ENCODE peak calls at places on chromosomes 5 and 9, in ten cellular contexts. G is upper lobe of right lung; V is left ventricle myocardium inferior; B is CD4-positive, alpha-beta T cell; I is HFF-Myc; D is tibial nerve; C is AG04450; N is IMR-90; E is HCT116; J is H1. A is an unnamed sample.

GRCh38 chr5:2546983-2547382 is 204.5 kb downstream of the IRX2 start:
- DNase-seq in N (no peak), G (no peak), B (no peak), C (no peak), D (no peak), E (no peak), J (no peak), I (no peak), V (no peak), A (no peak)

GRCh38 chr5:68114641-68115040 is 100.9 kb upstream of the PIK3R1 start:
- DNase-seq in I (peak; percentile 61), C (peak; percentile 48), D (no peak), G (no peak), E (no peak), N (peak; percentile 84), B (no peak), V (no peak), J (no peak), A (no peak)

GRCh38 chr9:105088499-105088898 is 156.0 kb upstream of the SLC44A1 start:
- DNase-seq in G (no peak), B (no peak), C (no peak), N (no peak), D (no peak), J (no peak), I (no peak), E (no peak), V (no peak), A (no peak)

GRCh38 chr5:154901276-154901675 is 36.7 kb downstream of the GEMIN5 start:
- DNase-seq in E (no peak), G (no peak), C (no peak), I (peak; percentile 26), V (no peak), B (no peak), J (no peak), N (peak; percentile 38), D (no peak), A (no peak)

GRCh38 chr5:4647056-4647455 is 493.1 kb upstream of the ADAMTS16 start:
- DNase-seq in D (no peak), E (no peak), C (no peak), I (no peak), G (no peak), B (no peak), N (no peak), J (no peak), V (no peak), A (no peak)

GRCh38 chr5:96431376-96432244 is 1.4 kb downstream of the PCSK1 start:
- DNase-seq in G (no peak), V (no peak), B (no peak), D (no peak), C (no peak), J (no peak), E (no peak), N (peak; percentile 35), I (peak; percentile 7), A (no peak)

GRCh38 chr9:72363908-72364678 is 915 bp downstream of the ZFAND5 start:
- DNase-seq in B (peak; percentile 72), E (no peak), N (peak; percentile 61), V (peak; percentile 81), D (no peak), J (no peak), G (peak; percentile 86), I (no peak), C (no peak), A (peak; percentile 62)

GRCh38 chr5:171782332-171782966 is 3.2 kb upstream of the SMIM23 start:
- DNase-seq in J (no peak), N (no peak), B (no peak), C (no peak), D (no peak), I (no peak), V (no peak), E (no peak), G (no peak), A (no peak)

GRCh38 chr9:12817702-12818101 is 42.9 kb downstream of the LURAP1L start:
- DNase-seq in B (no peak), I (no peak), V (no peak), D (no peak), E (peak; percentile 57), J (no peak), N (peak; percentile 55), C (no peak), G (peak; percentile 76), A (no peak)

GRCh38 chr9:12822111-12822510 is 47.3 kb downstream of the LURAP1L start:
- DNase-seq in V (no peak), B (no peak), C (no peak), N (peak; percentile 60), D (no peak), I (no peak), E (no peak), G (no peak), J (no peak), A (no peak)

GRCh38 chr9:12816656-12817101 is 41.9 kb downstream of the LURAP1L start:
- DNase-seq in I (no peak), N (no peak), G (no peak), E (no peak), V (no peak), B (no peak), J (no peak), D (no peak), C (no peak), A (no peak)

GRCh38 chr9:12818431-12819000 is 43.7 kb downstream of the LURAP1L start:
- DNase-seq in D (no peak), G (no peak), J (no peak), B (no peak), V (no peak), N (peak; percentile 34), C (no peak), I (no peak), E (no peak), A (no peak)

DNA sequence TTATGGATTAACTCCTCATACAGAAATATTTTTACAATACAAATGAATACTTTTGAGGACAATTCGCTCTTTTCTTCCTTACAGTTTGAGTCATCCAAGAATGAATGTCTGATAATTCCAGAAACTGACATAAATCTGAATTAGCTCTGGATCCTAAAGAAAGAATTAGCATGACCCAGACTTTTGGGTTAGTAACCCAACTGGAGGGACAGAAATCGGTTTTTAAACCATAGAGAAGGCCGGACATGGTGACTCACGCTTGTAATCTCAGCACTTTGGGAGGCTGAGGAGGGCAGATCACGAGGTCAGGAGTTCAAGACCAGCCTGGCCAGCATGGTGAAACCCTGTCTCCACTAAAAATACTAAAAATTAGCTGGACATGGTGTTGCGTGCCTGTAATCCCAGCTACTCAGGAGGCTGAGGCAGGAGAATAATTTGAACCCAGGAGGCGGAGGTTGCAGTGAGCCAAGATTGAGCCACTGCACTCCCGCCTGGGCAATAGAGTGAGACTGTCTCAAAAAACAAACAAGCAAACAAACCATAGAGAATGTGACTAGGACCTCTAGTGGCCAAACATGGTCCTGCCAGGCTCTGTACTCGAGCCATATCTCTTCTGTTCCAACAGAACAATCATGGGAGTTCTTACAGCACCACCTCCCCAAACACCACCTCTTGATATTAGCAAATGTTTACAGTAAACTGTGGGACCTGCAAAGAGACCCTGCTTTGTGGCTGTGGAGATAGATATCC is 44.8 kb downstream of the LURAP1L start:
- DNase-seq in D (peak; percentile 8), G (no peak), C (no peak), I (no peak), J (peak; percentile 3), B (no peak), N (no peak), V (no peak), E (peak; percentile 28), A (no peak)
- TF ChIP-seq CTCF in D (no peak), G (peak; percentile 39), C (peak; percentile 44), I (peak; percentile 44), J (no peak), B (no peak), N (peak; percentile 17), V (peak; percentile 54), E (peak; percentile 68), A (no peak)

GRCh38 chr5:149863830-149864229 is 80.8 kb downstream of the PDE6A start:
- DNase-seq in I (no peak), J (no peak), E (no peak), N (no peak), V (no peak), C (no peak), G (no peak), B (no peak), D (no peak), A (no peak)
- TF ChIP-seq CTCF in I (no peak), J (no peak), E (peak; percentile 6), N (no peak), V (no peak), C (no peak), G (no peak), B (no peak), D (no peak), A (no peak)

GRCh38 chr5:135051872-135052271 is 17.8 kb upstream of the PITX1 start:
- DNase-seq in C (no peak), N (no peak), G (no peak), D (no peak), V (no peak), I (no peak), E (no peak), J (no peak), B (no peak), A (no peak)
- TF ChIP-seq CTCF in C (no peak), N (no peak), G (no peak), D (no peak), V (no peak), I (no peak), E (no peak), J (no peak), B (no peak), A (no peak)

GRCh38 chr9:8857330-8858249 is 1058.0 kb upstream of the DMAC1 start:
- DNase-seq in J (peak; percentile 29), I (no peak), G (peak; percentile 71), D (peak; percentile 27), C (no peak), E (no peak), N (no peak), V (peak; percentile 76), B (no peak), A (no peak)

GRCh38 chr9:8856686-8857329 is 1057.2 kb upstream of the DMAC1 start:
- DNase-seq in D (no peak), N (no peak), V (no peak), I (no peak), B (no peak), E (no peak), G (no peak), C (no peak), J (no peak), A (no peak)

GRCh38 chr9:8852301-8852864 is 1052.8 kb upstream of the DMAC1 start:
- DNase-seq in D (no peak), G (no peak), C (no peak), I (no peak), E (no peak), B (no peak), N (no peak), V (no peak), J (no peak), A (no peak)

GRCh38 chr9:8858250-8859161 is 1058.9 kb upstream of the DMAC1 start:
- DNase-seq in E (no peak), V (no peak), J (no peak), D (no peak), I (no peak), N (no peak), B (no peak), C (no peak), G (no peak), A (no peak)

DNA sequence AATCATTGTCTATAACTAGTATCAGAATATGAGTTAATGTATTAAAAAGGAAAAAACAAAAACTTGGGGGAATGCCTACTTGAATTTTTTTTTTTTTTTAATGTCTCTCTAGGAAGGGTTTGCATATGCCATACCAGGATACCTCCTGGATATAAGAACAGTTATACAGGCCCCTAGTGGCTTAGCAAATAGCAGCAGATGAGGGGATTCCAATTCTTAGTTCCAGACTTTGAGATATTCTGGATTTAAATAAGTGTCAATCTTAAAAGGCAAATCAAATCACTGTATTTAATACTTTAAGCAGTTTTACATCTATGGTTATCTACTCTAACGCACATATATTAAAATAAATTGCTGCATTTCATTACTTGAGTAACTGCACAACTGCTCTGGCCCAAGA is 1055.5 kb upstream of the DMAC1 start:
- DNase-seq in V (no peak), G (no peak), D (no peak), B (no peak), C (no peak), J (no peak), N (no peak), I (no peak), E (no peak), A (no peak)
- TF ChIP-seq CTCF in V (peak; percentile 49), G (peak; percentile 20), D (no peak), B (no peak), C (peak; percentile 26), J (no peak), N (no peak), I (no peak), E (no peak), A (no peak)

A was measured in activated B cell treated with CpG ODN at 0.5 μM for 24 hours.